ENCODE peak calls at places on chromosomes 5 and 9, in five cellular contexts. I, J, S, Y and C are unnamed samples.

GRCh38 chr5:56158331-56158960 is 74.7 kb downstream of the ANKRD55 start:
- DNase-seq in J (no peak), I (no peak), S (no peak), Y (no peak), C (no peak)

GRCh38 chr5:98341711-98342042 is 431.8 kb upstream of the RGMB start:
- DNase-seq in S (no peak), I (no peak), Y (no peak), J (no peak), C (no peak)

GRCh38 chr5:173925449-173926071 is 37.4 kb downstream of the CPEB4 start:
- DNase-seq in I (peak; percentile 69), J (no peak), S (no peak), Y (no peak), C (peak; percentile 48)

GRCh38 chr9:108039012-108039411 is 549.4 kb upstream of the KLF4 start:
- DNase-seq in S (no peak), Y (no peak), I (no peak), J (no peak), C (no peak)

GRCh38 chr5:135489466-135490244 is 37.5 kb upstream of the TIFAB start:
- DNase-seq in Y (peak; percentile 80), J (no peak), S (no peak), I (no peak), C (no peak)

GRCh38 chr5:67308988-67309688 is 112.5 kb upstream of the CD180 start:
- DNase-seq in J (no peak), Y (no peak), I (no peak), S (no peak), C (no peak)

GRCh38 chr5:140546851-140547507 is 483 bp upstream of the EIF4EBP3 start:
- DNase-seq in Y (peak; percentile 66), J (no peak), I (no peak), S (no peak), C (no peak)

GRCh38 chr9:110900451-110900850 is 137.8 kb downstream of the LPAR1 start:
- DNase-seq in I (no peak), Y (no peak), J (no peak), S (no peak), C (no peak)

GRCh38 chr9:126491256-126491879 is 122.4 kb upstream of the LMX1B start:
- DNase-seq in Y (peak; percentile 46), I (peak; percentile 71), S (peak; percentile 69), J (no peak), C (peak; percentile 37)

GRCh38 chr9:69946800-69947437 is 96.7 kb upstream of the MAMDC2 start:
- DNase-seq in J (no peak), S (no peak), Y (peak; percentile 3), I (peak; percentile 11), C (no peak)

GRCh38 chr5:19986036-19986619 is 1.9 kb downstream of the CDH18 start:
- DNase-seq in I (no peak), S (no peak), J (no peak), Y (no peak), C (no peak)

GRCh38 chr5:6915574-6915973 is 202.3 kb downstream of the TENT4A start:
- DNase-seq in Y (no peak), S (no peak), J (no peak), I (no peak), C (no peak)

GRCh38 chr9:79116064-79116463 is 455.7 kb upstream of the TLE4 start:
- DNase-seq in S (peak; percentile 19), I (no peak), Y (no peak), J (no peak), C (no peak)

GRCh38 chr5:93583799-93584530 is 943 bp downstream of the NR2F1 start:
- DNase-seq in I (peak; percentile 22), Y (peak; percentile 32), S (peak; percentile 81), J (no peak), C (no peak)

GRCh38 chr5:142246263-142246662 is 78.6 kb downstream of the SPRY4 start:
- DNase-seq in S (no peak), I (no peak), J (no peak), Y (peak; percentile 25), C (no peak)

GRCh38 chr9:8600914-8601680 is 801.5 kb upstream of the DMAC1 start:
- DNase-seq in S (no peak), J (no peak), Y (no peak), I (no peak), C (no peak)

GRCh38 chr5:113089653-113090335 is 113.2 kb downstream of the DCP2 start:
- DNase-seq in J (no peak), S (no peak), Y (no peak), I (no peak), C (no peak)

DNA sequence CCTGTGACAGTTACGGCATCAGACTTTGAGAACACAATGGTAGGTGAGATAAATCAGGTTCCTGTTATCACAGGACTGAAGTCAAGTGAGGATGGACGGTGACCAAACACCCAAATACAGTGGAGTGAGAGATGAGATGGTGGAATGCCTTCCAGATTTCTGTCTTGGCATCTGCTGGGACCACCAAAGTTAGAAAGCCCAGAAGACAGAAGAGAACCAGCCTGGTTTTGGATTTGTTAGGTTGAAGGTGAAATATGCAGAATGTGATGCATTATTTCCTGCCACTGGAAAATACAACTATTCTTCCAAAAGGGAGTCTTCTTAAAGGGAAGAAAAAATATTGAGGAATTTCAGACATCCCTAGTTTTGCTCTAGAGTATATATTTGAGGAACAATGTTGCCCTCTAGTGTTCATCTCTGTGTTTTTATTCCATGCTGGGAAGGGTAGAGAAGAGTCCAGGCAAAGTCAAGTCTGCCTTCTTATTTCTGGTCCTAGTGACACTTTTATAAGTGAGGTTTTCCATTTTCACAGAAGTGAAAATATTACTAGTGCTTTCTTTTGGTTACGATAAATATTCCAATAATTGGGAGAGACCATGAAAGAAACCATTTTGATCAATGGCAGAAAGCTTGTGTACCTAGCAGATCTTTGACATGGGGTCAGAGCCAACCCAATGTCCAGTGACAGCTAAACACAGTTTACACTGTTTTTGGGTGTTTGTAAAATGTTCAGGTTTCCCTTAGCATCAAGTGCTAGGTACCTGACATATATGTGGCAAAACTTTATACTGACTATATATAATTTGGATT is 142.3 kb upstream of the ANKH start:
- DNase-seq in Y (peak; percentile 75), I (peak; percentile 58), J (no peak), S (peak; percentile 62), C (peak; percentile 40)
- TF ChIP-seq FOXM1 in Y (no peak), I (no peak), J (no peak), S (no peak), C (no peak)

GRCh38 chr9:73151653-73152382 is at the start of gene ANXA1:
- DNase-seq in Y (no peak), S (no peak), J (no peak), I (peak; percentile 69), C (no peak)

GRCh38 chr9:73152445-73152844 is 780 bp downstream of the ANXA1 start:
- DNase-seq in S (no peak), I (no peak), Y (no peak), J (no peak), C (no peak)

GRCh38 chr9:73153793-73154227 is 2.1 kb downstream of the ANXA1 start:
- DNase-seq in J (no peak), S (no peak), Y (no peak), I (peak; percentile 64), C (no peak)

GRCh38 chr9:73154271-73154670 is 2.6 kb downstream of the ANXA1 start:
- DNase-seq in I (no peak), S (no peak), J (no peak), Y (no peak), C (no peak)

DNA sequence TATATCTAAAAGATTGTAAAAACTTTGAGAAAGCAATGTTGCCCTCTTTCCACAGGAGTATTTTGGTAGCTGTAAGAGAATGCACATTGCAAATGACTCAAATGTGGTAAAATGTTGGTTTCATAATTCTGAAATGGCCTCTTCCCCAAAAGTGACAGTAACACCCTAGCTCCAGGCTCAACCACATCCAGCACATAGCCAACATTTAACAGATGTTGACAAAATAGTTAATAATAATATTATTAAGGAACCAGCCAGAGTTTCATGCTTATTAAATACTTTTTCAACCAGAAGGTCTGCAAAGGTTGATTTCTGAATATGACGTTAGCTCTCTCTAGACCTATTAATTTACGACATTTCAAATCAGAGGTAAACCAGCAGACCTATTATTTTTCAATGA is 1.3 kb downstream of the ANXA1 start:
- DNase-seq in I (no peak), J (peak; percentile 20), Y (no peak), S (no peak), C (no peak)
- TF ChIP-seq FOXM1 in I (no peak), J (peak; percentile 42), Y (no peak), S (no peak), C (no peak)

GRCh38 chr5:95620030-95620869 is at the start of gene GPR150:
- DNase-seq in S (peak; percentile 87), J (no peak), I (no peak), Y (peak; percentile 15), C (no peak)
- TF ChIP-seq FOXM1 in S (no peak), J (no peak), I (no peak), Y (no peak), C (no peak)

GRCh38 chr9:122348288-122348777 is 22.5 kb upstream of the PTGS1 start:
- DNase-seq in J (no peak), Y (no peak), S (no peak), I (no peak), C (no peak)

GRCh38 chr9:122349201-122349600 is 21.6 kb upstream of the PTGS1 start:
- DNase-seq in Y (no peak), S (no peak), J (no peak), I (no peak), C (no peak)

GRCh38 chr9:122348791-122349190 is 22.0 kb upstream of the PTGS1 start:
- DNase-seq in I (no peak), S (no peak), J (no peak), Y (peak; percentile 75), C (no peak)

GRCh38 chr9:122347348-122348287 is 23.2 kb upstream of the PTGS1 start:
- DNase-seq in S (no peak), Y (peak; percentile 36), J (no peak), I (no peak), C (no peak)

DNA sequence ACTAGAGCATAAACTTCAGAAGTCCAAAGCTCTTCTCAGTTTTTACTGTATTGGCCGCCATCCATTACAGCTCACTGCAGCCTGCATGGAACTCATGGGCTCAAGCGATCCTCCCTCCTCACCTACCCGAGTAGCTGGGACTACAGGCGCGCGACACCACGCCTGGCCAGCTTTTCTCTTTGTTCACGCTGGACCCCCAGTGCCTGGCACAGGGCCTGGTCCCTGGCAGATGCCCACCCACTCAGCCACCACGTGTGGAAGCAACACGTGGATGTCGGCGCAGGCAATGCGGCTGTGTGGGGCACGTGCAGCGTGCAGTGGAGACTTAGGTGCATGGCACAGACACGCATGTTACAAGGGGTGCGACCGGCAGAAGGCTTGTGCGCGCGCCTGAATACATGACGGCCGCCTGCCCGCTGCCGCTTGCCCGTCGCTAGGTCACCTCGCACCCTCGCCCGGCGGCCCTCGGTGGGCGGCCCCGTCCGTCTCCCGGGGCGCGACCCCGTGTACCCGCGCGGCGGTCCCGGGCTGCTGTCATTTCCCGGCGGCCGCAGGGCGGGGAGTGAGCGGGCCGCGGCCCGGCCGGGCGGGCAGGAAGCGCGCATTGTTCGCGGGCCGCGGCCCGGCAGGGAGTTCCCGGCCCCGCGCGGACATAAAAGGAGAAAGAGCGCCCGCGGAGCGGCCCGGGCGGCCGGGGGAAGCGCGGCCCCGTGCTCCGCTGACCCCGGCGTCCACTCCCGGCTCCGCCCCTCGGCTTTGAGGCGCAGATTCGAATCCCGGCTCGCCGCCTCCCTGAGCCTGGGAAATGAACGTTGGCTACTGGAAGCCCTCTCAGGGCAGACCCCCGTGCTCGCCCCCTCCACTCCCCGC is 24.1 kb upstream of the PTGS1 start:
- DNase-seq in S (peak; percentile 84), Y (peak; percentile 7), I (no peak), J (no peak), C (no peak)
- TF ChIP-seq FOXM1 in S (no peak), Y (peak; percentile 38), I (no peak), J (no peak), C (no peak)

GRCh38 chr9:100082786-100083185 is 16.0 kb downstream of the ERP44 start:
- DNase-seq in J (no peak), Y (no peak), I (no peak), S (no peak), C (no peak)
- TF ChIP-seq FOXM1 in J (no peak), Y (no peak), I (no peak), S (no peak), C (no peak)